ENCODE peak calls at places on chromosomes 2 and 18, in eight cellular contexts. C, P, H, J, F, Y, R and K are unnamed samples.

GRCh38 chr18:75478996-75479870 is 51.7 kb upstream of the SMIM21 start:
- DNase-seq in H (peak), Y (no peak), F (no peak), C (peak), P (no peak), J (peak), R (no peak), K (no peak)

GRCh38 chr18:36697905-36698304 is 130.9 kb downstream of the TPGS2 start:
- DNase-seq in C (no peak), R (no peak), H (no peak), Y (no peak), F (no peak), P (no peak), J (no peak), K (no peak)

GRCh38 chr2:172249986-172250385 is 147.3 kb upstream of the DLX2 start:
- DNase-seq in H (no peak), P (no peak), Y (no peak), R (no peak), C (no peak), F (no peak), J (no peak), K (no peak)

GRCh38 chr2:217918220-217919024 is 84.4 kb downstream of the TNS1 start:
- DNase-seq in H (no peak), Y (peak), C (peak), F (no peak), P (peak), R (no peak), J (peak), K (no peak)

GRCh38 chr2:150778828-150779227 is 291.4 kb upstream of the RND3 start:
- DNase-seq in H (no peak), J (no peak), R (no peak), C (no peak), P (no peak), F (no peak), Y (no peak), K (no peak)

GRCh38 chr2:135674453-135674852 is 67.2 kb upstream of the UBXN4 start:
- DNase-seq in C (no peak), R (no peak), J (no peak), F (no peak), P (no peak), H (no peak), Y (no peak), K (no peak)

GRCh38 chr2:109204412-109204811 is 75.4 kb downstream of the SH3RF3 start:
- DNase-seq in C (no peak), J (no peak), R (no peak), F (no peak), Y (no peak), H (no peak), P (no peak), K (no peak)

GRCh38 chr2:149732730-149733290 is 145.2 kb upstream of the MMADHC start:
- DNase-seq in Y (no peak), H (no peak), R (no peak), P (no peak), J (no peak), C (no peak), F (no peak), K (no peak)

GRCh38 chr2:43269074-43269572 is 42.7 kb upstream of the ZFP36L2 start:
- DNase-seq in R (no peak), H (peak), C (peak), P (no peak), J (no peak), F (peak), Y (peak), K (no peak)

GRCh38 chr2:74233648-74234047 is 35.2 kb downstream of the MTHFD2 start:
- DNase-seq in P (no peak), J (no peak), F (no peak), Y (no peak), C (no peak), R (no peak), H (no peak), K (no peak)

GRCh38 chr2:177282101-177282573 is 17.6 kb upstream of the NFE2L2 start:
- DNase-seq in R (no peak), C (no peak), F (no peak), H (no peak), Y (no peak), P (no peak), J (no peak), K (no peak)

GRCh38 chr2:222655406-222655747 is 515 bp downstream of the FARSB start:
- DNase-seq in Y (no peak), R (no peak), H (no peak), F (no peak), P (no peak), C (peak), J (no peak), K (no peak)

GRCh38 chr2:98743835-98744234 is 12.9 kb upstream of the MGAT4A start:
- DNase-seq in R (no peak), H (no peak), P (no peak), C (no peak), J (no peak), Y (no peak), F (no peak), K (no peak)

GRCh38 chr2:197137234-197137633 is 173.3 kb downstream of the ANKRD44 start:
- DNase-seq in J (no peak), C (no peak), H (no peak), R (no peak), F (no peak), P (no peak), Y (no peak), K (no peak)

GRCh38 chr2:44550571-44550970 is 188.8 kb downstream of the CAMKMT start:
- DNase-seq in Y (no peak), P (no peak), R (no peak), C (no peak), J (no peak), F (no peak), H (no peak), K (no peak)

GRCh38 chr18:25039781-25040180 is 312.2 kb downstream of the ZNF521 start:
- DNase-seq in R (no peak), F (no peak), Y (no peak), J (no peak), P (no peak), H (no peak), C (no peak), K (no peak)

GRCh38 chr18:12883003-12883683 is 894 bp downstream of the PTPN2 start:
- DNase-seq in Y (no peak), F (no peak), R (peak), H (no peak), C (peak), P (no peak), J (no peak), K (no peak)

GRCh38 chr2:2942906-2943305 is 434.7 kb downstream of the EIPR1 start:
- DNase-seq in J (no peak), Y (no peak), H (no peak), F (no peak), P (no peak), C (no peak), R (no peak), K (no peak)

GRCh38 chr2:202494300-202494699 is 118.2 kb downstream of the BMPR2 start:
- DNase-seq in R (no peak), Y (no peak), P (peak), H (no peak), F (no peak), J (no peak), C (peak), K (no peak)

GRCh38 chr2:85175369-85176299 is 42.4 kb downstream of the TCF7L1 start:
- DNase-seq in Y (no peak), J (no peak), F (no peak), R (no peak), P (peak), H (peak), C (peak), K (no peak)

GRCh38 chr18:80159713-80160636 is 50.9 kb downstream of the ADNP2 start:
- DNase-seq in J (no peak), Y (no peak), H (no peak), P (no peak), R (no peak), F (no peak), C (no peak), K (no peak)

DNA sequence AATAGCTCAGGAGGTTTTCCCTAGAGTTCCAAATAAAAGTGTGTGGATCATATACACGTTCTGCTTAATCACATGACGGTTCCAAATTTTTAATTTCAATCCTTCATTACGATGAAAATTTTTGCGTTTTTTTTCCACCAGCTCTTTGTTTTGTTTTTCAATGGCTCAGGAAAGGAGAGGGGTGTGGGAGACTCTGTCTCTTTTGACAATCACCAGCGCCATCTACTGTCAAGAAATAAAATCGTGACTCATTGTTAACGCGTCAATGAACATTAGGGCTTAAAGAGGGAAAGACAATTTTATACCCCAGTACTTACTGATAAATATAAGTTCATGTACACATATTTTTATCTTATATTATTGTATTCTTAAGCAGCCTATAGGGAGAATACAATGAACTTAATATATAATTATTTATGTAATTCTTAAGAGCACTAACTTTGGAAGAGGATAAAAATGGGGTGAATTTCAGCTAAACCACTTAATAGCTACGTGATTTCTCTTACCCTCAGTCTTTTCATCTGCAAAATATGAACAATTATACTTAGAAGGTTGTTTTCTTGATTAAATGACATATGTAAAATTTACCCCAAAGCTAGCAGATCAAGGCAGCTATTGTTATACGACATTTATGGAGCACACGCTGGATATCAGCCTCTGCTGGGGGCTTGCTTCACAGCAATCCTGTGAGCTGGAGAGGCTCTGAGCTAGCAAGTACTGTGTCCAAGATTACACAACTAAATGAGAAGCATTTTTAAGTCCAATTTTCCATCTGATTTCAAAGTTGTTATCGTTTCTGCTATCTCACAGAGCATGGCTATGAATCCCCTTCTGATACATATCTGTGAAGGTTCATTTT is 47.4 kb upstream of the RMDN2 start:
- DNase-seq in C (peak), Y (no peak), R (no peak), J (peak), H (no peak), P (peak), F (no peak), K (no peak)
- TF ChIP-seq CTCF in C (peak), Y (peak), R (peak), J (peak), H (peak), P (peak), F (peak), K (peak)

GRCh38 chr2:102141011-102141914 is 1.3 kb upstream of the IL1R1 start:
- DNase-seq in P (no peak), H (peak), Y (no peak), R (no peak), J (no peak), C (no peak), F (no peak), K (no peak)

GRCh38 chr2:102143450-102143985 is 972 bp downstream of the IL1R1 start:
- DNase-seq in P (no peak), C (no peak), H (peak), Y (peak), R (no peak), F (no peak), J (no peak), K (no peak)

GRCh38 chr2:102142829-102143449 is 393 bp downstream of the IL1R1 start:
- DNase-seq in R (no peak), H (no peak), F (no peak), J (peak), C (no peak), Y (no peak), P (no peak), K (no peak)

GRCh38 chr2:102140367-102140766 is 2.2 kb upstream of the IL1R1 start:
- DNase-seq in P (no peak), J (no peak), C (no peak), R (no peak), H (no peak), Y (no peak), F (no peak), K (no peak)

GRCh38 chr2:102141915-102142828 is at the start of gene IL1R1:
- DNase-seq in Y (peak), P (peak), J (peak), H (peak), F (no peak), R (peak), C (peak), K (no peak)
- TF ChIP-seq CTCF in Y (no peak), P (no peak), J (no peak), H (no peak), F (no peak), R (no peak), C (no peak), K (peak)

DNA sequence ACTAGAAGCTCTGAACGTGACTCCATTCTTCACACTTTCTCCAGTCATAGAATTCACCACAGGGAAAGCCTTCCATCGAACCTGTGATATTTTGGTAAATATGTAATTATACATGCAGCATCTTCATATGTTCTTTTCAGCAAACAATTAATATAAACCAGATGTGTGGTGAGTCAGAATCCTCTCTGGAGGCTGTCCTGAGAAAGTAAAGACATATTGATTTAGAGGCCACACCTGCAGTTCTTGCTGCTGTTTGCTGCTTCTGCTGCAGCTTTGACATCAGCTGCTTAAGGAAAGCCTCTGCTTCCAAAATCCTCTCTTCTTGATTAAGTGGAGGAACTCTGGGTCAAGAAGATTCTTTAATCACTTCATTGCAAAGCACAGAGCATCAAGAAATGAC is 568.8 kb upstream of the ZEB2 start:
- DNase-seq in F (no peak), Y (no peak), P (no peak), J (no peak), R (no peak), C (no peak), H (no peak), K (no peak)
- TF ChIP-seq CTCF in F (no peak), Y (no peak), P (no peak), J (no peak), R (no peak), C (no peak), H (no peak), K (no peak)

DNA sequence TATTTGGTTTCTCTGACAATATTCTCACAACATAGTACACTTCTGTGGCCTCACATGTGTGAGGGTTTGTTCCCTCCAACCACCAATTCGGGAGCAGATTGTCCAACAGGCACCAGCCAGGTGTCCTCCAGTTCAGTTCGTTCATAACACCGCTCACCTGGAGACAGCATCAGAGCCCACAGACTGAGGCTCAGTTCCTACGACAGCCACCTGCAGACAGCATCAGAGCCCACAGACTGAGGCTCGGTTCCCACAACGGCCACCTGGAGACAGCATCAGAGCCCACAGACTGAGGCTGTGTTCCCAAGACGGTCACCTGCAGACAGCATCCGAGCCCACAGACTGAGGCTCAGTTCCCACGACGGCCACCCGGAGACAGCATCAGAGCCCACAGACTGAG is 58.2 kb upstream of the SNTG2 start:
- DNase-seq in P (no peak), H (no peak), F (no peak), J (no peak), Y (no peak), R (peak), C (no peak), K (no peak)
- TF ChIP-seq CTCF in P (no peak), H (no peak), F (no peak), J (no peak), Y (no peak), R (no peak), C (no peak), K (no peak)

GRCh38 chr2:118375907-118376306 is 287.6 kb downstream of the INSIG2 start:
- DNase-seq in J (no peak), Y (no peak), P (no peak), R (no peak), F (no peak), H (no peak), C (no peak), K (no peak)

GRCh38 chr2:118374974-118375745 is 286.9 kb downstream of the INSIG2 start:
- DNase-seq in J (no peak), H (no peak), Y (no peak), P (no peak), F (no peak), C (no peak), R (no peak), K (no peak)

GRCh38 chr2:118372876-118373597 is 284.8 kb downstream of the INSIG2 start:
- DNase-seq in R (no peak), Y (no peak), P (no peak), H (no peak), F (no peak), C (peak), J (no peak), K (no peak)

GRCh38 chr2:118371500-118371899 is 283.2 kb downstream of the INSIG2 start:
- DNase-seq in Y (no peak), J (peak), R (no peak), P (peak), H (no peak), C (peak), F (no peak), K (no peak)
- TF ChIP-seq CTCF in Y (peak), J (peak), R (peak), P (peak), H (no peak), C (peak), F (no peak), K (peak)

DNA sequence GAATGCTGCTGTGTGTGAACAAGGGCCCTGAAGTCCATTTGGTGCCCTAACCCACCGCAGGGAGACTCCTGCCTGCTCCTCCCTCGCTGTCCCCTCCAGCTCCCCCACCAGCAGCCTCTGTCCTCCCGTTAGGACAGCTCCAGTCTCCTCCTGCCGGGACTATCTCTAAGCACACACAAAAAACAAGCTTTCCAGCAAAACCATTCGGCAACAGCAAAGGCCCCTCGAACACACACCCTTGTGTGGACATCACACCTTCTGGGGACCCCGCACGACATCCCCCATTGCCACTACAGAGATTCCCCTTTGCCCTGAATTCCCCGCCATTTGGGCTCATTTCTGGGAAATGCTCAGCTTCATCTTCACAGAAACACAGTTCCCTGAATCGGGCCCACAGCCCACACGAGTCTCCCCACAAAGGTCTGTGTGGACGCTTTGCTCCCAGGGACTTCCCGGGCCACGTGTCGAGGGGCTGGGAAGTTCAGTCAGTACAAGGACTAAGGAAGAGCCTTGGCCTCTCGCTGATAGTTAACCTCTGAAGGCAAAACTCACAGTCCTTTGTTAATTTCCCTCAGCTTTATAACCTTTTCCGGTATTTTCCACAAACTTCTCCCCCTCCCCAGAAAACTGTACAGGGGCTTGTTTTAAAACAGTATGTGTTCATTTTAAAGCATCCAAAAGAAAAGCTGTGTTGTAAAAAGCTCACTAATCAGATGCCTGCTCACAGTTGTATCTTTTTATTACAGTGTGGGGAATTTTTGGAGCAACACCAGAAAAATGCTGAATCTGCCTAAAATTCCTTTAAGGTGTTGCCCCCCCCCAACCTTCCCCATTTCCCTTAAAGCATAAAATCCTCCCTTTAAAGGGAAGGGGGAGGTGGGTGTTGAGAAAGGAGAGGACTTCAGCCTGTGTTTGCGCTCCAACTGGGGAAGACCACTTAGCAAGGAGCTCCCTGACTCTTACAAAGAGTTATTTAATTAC is 25.9 kb downstream of the SMAD7 start:
- DNase-seq in P (no peak), Y (peak), F (no peak), J (no peak), C (peak), R (no peak), H (no peak), K (peak)
- TF ChIP-seq CTCF in P (no peak), Y (no peak), F (no peak), J (no peak), C (no peak), R (peak), H (no peak), K (peak)

GRCh38 chr18:77100751-77101355 is 31.7 kb downstream of the MBP start:
- DNase-seq in C (no peak), Y (no peak), F (no peak), J (no peak), P (no peak), R (no peak), H (no peak), K (no peak)

GRCh38 chr18:77098554-77099174 is 33.9 kb downstream of the MBP start:
- DNase-seq in H (no peak), C (no peak), Y (no peak), R (no peak), P (no peak), J (no peak), F (no peak), K (no peak)

GRCh38 chr18:77101410-77102245 is 31.0 kb downstream of the MBP start:
- DNase-seq in C (no peak), H (peak), P (no peak), J (peak), Y (peak), F (peak), R (no peak), K (no peak)

GRCh38 chr18:77098033-77098432 is 34.5 kb downstream of the MBP start:
- DNase-seq in C (no peak), P (no peak), Y (no peak), F (no peak), H (no peak), J (no peak), R (no peak), K (no peak)

GRCh38 chr18:77099501-77100370 is 32.8 kb downstream of the MBP start:
- DNase-seq in Y (no peak), F (no peak), J (no peak), C (no peak), R (no peak), P (no peak), H (no peak), K (no peak)
- TF ChIP-seq CTCF in Y (no peak), F (no peak), J (no peak), C (no peak), R (no peak), P (no peak), H (no peak), K (no peak)

DNA sequence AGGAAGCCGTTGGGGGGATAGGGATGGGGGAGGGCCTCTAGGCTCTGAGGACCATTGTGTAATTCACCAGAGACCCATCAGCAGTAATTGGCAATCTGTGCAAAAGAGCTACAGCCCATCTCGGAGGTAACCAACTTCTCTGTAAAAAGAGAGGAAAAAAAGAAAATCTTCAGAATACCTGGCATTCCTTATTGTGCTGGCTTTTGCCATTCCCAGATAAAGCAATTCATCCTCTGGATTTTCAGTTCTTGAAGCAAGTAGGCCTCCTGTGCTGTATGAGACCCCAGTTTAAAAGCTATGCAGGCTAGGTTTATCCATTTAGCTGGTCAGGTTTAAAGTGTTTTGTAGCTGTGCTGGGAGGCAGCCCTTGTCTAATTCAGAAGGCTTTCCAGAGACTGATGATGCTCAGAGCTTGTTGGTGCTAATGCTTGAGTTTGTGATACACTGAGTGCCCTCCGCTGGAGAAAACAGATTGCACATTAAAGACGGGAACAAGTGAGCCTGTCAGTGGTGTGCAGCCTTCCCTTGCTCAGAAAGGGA is at the start of gene LRRTM4:
- DNase-seq in F (no peak), R (no peak), J (no peak), C (peak), P (peak), Y (no peak), H (no peak), K (no peak)
- TF ChIP-seq CTCF in F (no peak), R (no peak), J (no peak), C (peak), P (no peak), Y (no peak), H (no peak), K (no peak)